ENCODE peak calls at places on chromosomes 1 and 21, in nine cellular contexts. C, R, Y, I, D, M, Z, T and G are unnamed samples.

GRCh38 chr1:61055110-61055614 is 27.2 kb upstream of the NFIA start:
- DNase-seq in C (no peak), R (no peak), Y (no peak), I (peak), D (peak), M (no peak), Z (no peak), T (peak), G (peak)

GRCh38 chr1:24935615-24936484 is 5.8 kb upstream of the RUNX3 start:
- DNase-seq in C (no peak), R (no peak), Y (no peak), I (no peak), D (no peak), M (no peak), Z (no peak), T (no peak), G (no peak)

GRCh38 chr1:25556791-25557476 is 13.5 kb downstream of the LDLRAP1 start:
- DNase-seq in C (peak), R (peak), Y (peak), I (no peak), D (peak), M (no peak), Z (peak), T (peak), G (peak)

GRCh38 chr1:5513891-5514515 is 478.2 kb downstream of the NPHP4 start:
- DNase-seq in C (peak), R (no peak), Y (no peak), I (peak), D (no peak), M (no peak), Z (no peak), T (no peak), G (no peak)

GRCh38 chr1:63635681-63636080 is 42.5 kb downstream of the PGM1 start:
- DNase-seq in C (peak), R (no peak), Y (no peak), I (no peak), D (peak), M (no peak), Z (no peak), T (peak), G (peak)

GRCh38 chr1:5814046-5814619 is 178.1 kb downstream of the NPHP4 start:
- DNase-seq in C (no peak), R (no peak), Y (no peak), I (no peak), D (no peak), M (no peak), Z (no peak), T (no peak), G (no peak)

GRCh38 chr1:209030454-209031167 is 552.9 kb upstream of the CAMK1G start:
- DNase-seq in C (no peak), R (no peak), Y (no peak), I (no peak), D (no peak), M (no peak), Z (no peak), T (no peak), G (no peak)

GRCh38 chr1:162279099-162279498 is 97.6 kb downstream of the SPATA46 start:
- DNase-seq in C (peak), R (no peak), Y (no peak), I (no peak), D (no peak), M (no peak), Z (no peak), T (no peak), G (no peak)

GRCh38 chr1:187977298-187977697 is 1148.5 kb downstream of the PLA2G4A start:
- DNase-seq in C (no peak), R (no peak), Y (no peak), I (no peak), D (no peak), M (no peak), Z (no peak), T (no peak), G (no peak)

GRCh38 chr21:41678016-41678935 is 88.6 kb downstream of the RIPK4 start:
- DNase-seq in C (no peak), R (peak), Y (peak), I (peak), D (no peak), M (no peak), Z (no peak), T (no peak), G (peak)

GRCh38 chr21:27721675-27722074 is 754.8 kb upstream of the ADAMTS5 start:
- DNase-seq in C (no peak), R (no peak), Y (no peak), I (no peak), D (no peak), M (no peak), Z (no peak), T (no peak), G (no peak)

GRCh38 chr21:35648512-35648911 is 411.8 kb downstream of the SETD4 start:
- DNase-seq in C (no peak), R (no peak), Y (no peak), I (peak), D (no peak), M (no peak), Z (no peak), T (no peak), G (no peak)

GRCh38 chr1:170114916-170115315 is 30.8 kb upstream of the NTMT2 start:
- DNase-seq in C (peak), R (peak), Y (no peak), I (no peak), D (peak), M (no peak), Z (no peak), T (peak), G (peak)

GRCh38 chr1:14255711-14256110 is 342.8 kb upstream of the KAZN start:
- DNase-seq in C (peak), R (peak), Y (no peak), I (no peak), D (peak), M (no peak), Z (no peak), T (peak), G (peak)

GRCh38 chr1:238201992-238202391 is 311.3 kb upstream of the ZP4 start:
- DNase-seq in C (no peak), R (no peak), Y (no peak), I (no peak), D (no peak), M (no peak), Z (no peak), T (no peak), G (no peak)

DNA sequence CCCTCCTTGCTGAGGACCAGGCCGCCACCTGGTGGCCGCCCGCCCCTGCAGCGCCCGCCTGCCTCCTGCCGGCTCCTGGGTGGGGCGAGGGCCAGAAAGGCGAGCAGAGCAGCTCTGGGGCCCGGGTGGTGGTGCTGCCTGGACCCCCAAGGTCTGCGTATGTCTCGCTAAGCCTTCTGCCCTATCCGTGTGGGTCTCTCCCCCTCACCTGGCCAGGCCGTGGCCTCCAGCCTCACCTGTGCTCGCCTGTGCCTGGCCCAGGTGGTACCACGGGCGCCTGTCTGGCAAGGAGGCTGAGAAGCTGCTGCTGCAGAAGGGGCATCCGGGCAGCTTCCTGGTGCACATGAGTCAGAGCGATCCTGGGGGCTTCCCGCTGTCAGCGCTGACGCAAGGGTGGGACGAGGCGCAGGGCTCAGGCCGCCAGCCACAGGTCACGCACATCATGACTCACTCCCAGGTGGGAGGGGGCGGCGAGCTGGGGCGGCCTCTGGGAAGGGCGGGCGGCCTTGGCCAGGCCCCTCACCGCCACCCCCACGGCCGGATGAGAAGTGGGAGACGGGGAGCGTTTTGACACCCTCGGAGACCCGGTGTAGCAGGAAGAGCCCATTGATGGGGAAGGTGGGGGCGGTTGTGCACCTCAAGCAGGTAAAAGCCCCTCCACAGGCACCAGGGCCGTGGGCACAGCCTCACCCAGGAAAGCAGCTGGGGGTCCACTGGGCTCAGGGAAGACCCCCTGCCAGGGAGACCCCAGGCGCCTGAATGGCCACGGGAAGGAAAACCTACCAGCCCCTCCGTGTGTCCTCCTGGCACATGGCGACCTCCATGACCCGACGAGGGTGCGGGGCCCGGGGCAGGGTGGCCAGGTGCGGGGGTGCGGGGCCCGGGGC is 9.9 kb downstream of the RNF223 start:
- DNase-seq in C (peak), R (peak), Y (peak), I (peak), D (peak), M (no peak), Z (peak), T (peak), G (peak)
- TF ChIP-seq CTCF in C (peak), R (peak), Y (peak), I (peak), D (peak), M (peak), Z (peak), T (peak), G (peak)

DNA sequence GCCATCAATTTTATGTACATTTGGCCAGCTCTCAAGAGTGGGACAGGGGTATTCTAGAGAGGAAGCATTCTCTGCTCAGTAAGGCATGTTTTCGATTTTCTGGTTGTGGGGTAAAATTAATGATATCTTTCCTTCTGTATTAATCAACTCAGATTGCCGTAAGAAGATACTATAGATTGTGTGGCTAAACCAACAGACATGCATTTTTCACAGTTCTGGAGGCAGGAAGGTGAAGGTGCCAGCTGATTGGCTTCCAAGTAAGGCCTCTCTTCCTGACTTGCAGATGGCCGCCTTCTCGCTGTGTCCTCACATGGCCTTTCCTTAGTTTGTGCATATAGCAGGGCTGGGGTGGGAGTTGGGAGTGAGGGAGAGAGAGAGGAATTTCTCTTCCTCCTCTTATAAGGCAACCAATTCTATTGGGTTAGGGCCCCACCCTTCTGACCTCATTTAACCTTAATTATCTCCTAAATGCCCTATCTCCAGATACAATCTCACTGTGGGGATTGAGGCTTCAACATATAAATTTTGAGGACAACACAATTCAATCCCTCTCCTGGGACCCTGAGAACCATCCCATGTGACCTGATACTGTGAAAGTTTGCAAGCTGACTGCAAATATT is 52.3 kb upstream of the MRPS6 start:
- DNase-seq in C (no peak), R (peak), Y (no peak), I (no peak), D (no peak), M (no peak), Z (no peak), T (no peak), G (peak)
- H3K4me3 ChIP-seq in C (no peak), R (no peak), Y (no peak), I (no peak), D (no peak), M (no peak), Z (no peak), T (no peak), G (no peak)

DNA sequence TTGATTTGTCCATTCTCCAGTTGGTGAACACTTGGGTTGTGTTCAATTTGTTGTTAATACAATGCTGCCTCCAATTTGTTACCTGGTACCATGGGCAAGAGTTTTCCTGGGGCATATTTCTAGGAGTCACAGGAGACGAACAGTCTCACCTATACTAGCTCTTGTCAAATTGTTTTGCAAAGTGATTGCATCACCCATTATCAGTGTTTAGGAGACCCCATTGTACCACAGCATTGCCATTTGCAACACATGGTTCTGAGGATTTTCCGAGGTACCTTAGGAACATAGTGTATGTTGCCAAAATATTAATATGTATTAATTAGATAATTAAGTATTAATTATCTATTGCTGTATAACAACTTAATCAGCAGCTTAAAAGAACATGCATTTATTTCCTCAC is 97.8 kb downstream of the LPAR3 start:
- DNase-seq in C (no peak), R (no peak), Y (no peak), I (no peak), D (no peak), M (no peak), Z (no peak), T (no peak), G (no peak)
- TF ChIP-seq CTCF in C (no peak), R (no peak), Y (no peak), I (no peak), D (no peak), M (no peak), Z (no peak), T (no peak), G (no peak)

GRCh38 chr1:69568435-69569280 is 936 bp downstream of the LRRC7 start:
- DNase-seq in C (no peak), R (no peak), Y (no peak), I (no peak), D (peak), M (peak), Z (no peak), T (no peak), G (no peak)
- H3K4me3 ChIP-seq in C (peak), R (peak), Y (peak), I (peak), D (peak), M (no peak), Z (no peak), T (peak), G (peak)

GRCh38 chr1:195731385-195731784 is 876.9 kb downstream of the KCNT2 start:
- DNase-seq in C (no peak), R (no peak), Y (no peak), I (no peak), D (no peak), M (no peak), Z (no peak), T (no peak), G (no peak)

GRCh38 chr1:195733408-195733807 is 874.8 kb downstream of the KCNT2 start:
- DNase-seq in C (no peak), R (no peak), Y (no peak), I (no peak), D (no peak), M (no peak), Z (no peak), T (no peak), G (no peak)

GRCh38 chr1:195738971-195739650 is 869.1 kb downstream of the KCNT2 start:
- DNase-seq in C (peak), R (peak), Y (no peak), I (no peak), D (no peak), M (no peak), Z (no peak), T (no peak), G (no peak)

GRCh38 chr1:195735140-195735539 is 873.1 kb downstream of the KCNT2 start:
- DNase-seq in C (no peak), R (no peak), Y (no peak), I (no peak), D (no peak), M (no peak), Z (no peak), T (no peak), G (no peak)

DNA sequence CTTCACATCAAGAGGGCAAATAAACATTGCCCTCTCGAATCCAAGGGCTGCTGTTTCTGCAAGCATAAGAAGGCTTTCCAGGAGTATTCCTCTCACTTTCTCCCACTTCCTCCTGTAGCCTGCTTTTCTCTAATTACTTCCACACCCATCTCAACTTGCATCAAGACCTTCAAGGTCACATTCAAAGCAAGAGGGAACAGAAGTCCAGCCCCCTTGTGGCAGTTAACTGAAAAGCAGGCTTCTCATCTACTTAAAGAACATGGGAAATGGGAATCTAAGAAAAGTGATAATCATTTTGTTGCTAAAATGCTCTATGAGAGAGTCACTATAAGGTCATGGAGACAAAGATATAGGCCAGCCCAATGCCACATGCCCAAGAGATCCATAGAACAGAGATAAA is 874.4 kb downstream of the KCNT2 start:
- DNase-seq in C (peak), R (no peak), Y (no peak), I (no peak), D (no peak), M (no peak), Z (no peak), T (no peak), G (no peak)
- TF ChIP-seq CTCF in C (peak), R (peak), Y (peak), I (no peak), D (peak), M (no peak), Z (no peak), T (peak), G (peak)

GRCh38 chr1:231699769-231700168 is 73.2 kb downstream of the DISC1 start:
- DNase-seq in C (peak), R (no peak), Y (no peak), I (no peak), D (peak), M (no peak), Z (no peak), T (peak), G (peak)
- H3K4me3 ChIP-seq in C (no peak), R (no peak), Y (no peak), I (no peak), D (no peak), M (no peak), Z (no peak), T (no peak), G (no peak)

DNA sequence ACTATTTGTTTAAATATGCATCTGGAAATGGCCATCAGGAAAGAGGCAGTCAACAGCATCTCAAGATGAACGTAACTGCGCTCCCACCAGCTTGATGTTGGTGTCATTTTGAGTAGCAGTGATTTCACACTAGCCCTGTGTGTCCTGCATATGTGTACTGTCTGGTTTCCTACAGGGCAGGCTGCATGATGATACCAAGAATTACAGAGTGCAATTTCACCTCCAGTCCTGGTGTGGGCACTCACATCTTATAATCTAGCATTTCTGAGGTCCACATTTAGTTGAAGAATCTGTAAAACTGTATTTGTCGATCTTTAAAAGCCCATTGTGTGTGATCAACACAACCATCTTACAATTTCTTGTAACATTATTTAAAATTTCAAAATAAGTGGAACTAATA is 336.4 kb downstream of the PAPPA2 start:
- DNase-seq in C (no peak), R (no peak), Y (no peak), I (no peak), D (no peak), M (no peak), Z (no peak), T (no peak), G (no peak)
- TF ChIP-seq CTCF in C (no peak), R (no peak), Y (no peak), I (no peak), D (no peak), M (no peak), Z (no peak), T (no peak), G (no peak)